ENCODE peak calls at places on chromosomes 3 and 15, in nine cellular contexts. One of them, this sample, is unnamed.

GRCh38 chr3:25820372-25820771 is 30.5 kb downstream of the OXSM start:
- DNase-seq in vagina: no peak
- DNase-seq in SK-N-SH: no peak
- DNase-seq in stimulated activated CD8-positive, alpha-beta memory T cell treated with anti-CD3 and anti-CD28 coated beads, Interleukin-12 subunit alpha, Interleukin-12 subunit beta, amount 100 ng/mL, for 4 hours: no peak
- DNase-seq in putamen: peak
- DNase-seq in CD8-positive, alpha-beta T cell: no peak
- DNase-seq in GM20000: no peak
- DNase-seq in breast epithelium: no peak
- DNase-seq in activated CD8-positive, alpha-beta memory T cell treated with anti-CD3 and anti-CD28 coated beads, Interleukin-2, amount 50 U/mL, for 48 hours: no peak
- DNase-seq in this sample: no peak

GRCh38 chr3:193885832-193886231 is 250.1 kb upstream of the HES1 start:
- DNase-seq in vagina: no peak
- DNase-seq in SK-N-SH: no peak
- DNase-seq in stimulated activated CD8-positive, alpha-beta memory T cell treated with anti-CD3 and anti-CD28 coated beads, Interleukin-12 subunit alpha, Interleukin-12 subunit beta, amount 100 ng/mL, for 4 hours: no peak
- DNase-seq in putamen: no peak
- DNase-seq in CD8-positive, alpha-beta T cell: no peak
- DNase-seq in GM20000: no peak
- DNase-seq in breast epithelium: no peak
- DNase-seq in activated CD8-positive, alpha-beta memory T cell treated with anti-CD3 and anti-CD28 coated beads, Interleukin-2, amount 50 U/mL, for 48 hours: no peak
- DNase-seq in this sample: no peak

GRCh38 chr3:60086811-60087210 is 1037.0 kb upstream of the CFAP20DC start:
- DNase-seq in vagina: no peak
- DNase-seq in SK-N-SH: no peak
- DNase-seq in stimulated activated CD8-positive, alpha-beta memory T cell treated with anti-CD3 and anti-CD28 coated beads, Interleukin-12 subunit alpha, Interleukin-12 subunit beta, amount 100 ng/mL, for 4 hours: no peak
- DNase-seq in putamen: peak
- DNase-seq in CD8-positive, alpha-beta T cell: no peak
- DNase-seq in GM20000: peak
- DNase-seq in breast epithelium: no peak
- DNase-seq in activated CD8-positive, alpha-beta memory T cell treated with anti-CD3 and anti-CD28 coated beads, Interleukin-2, amount 50 U/mL, for 48 hours: peak
- DNase-seq in this sample: no peak

GRCh38 chr15:31974154-31974794 is 56.0 kb upstream of the CHRNA7 start:
- DNase-seq in vagina: no peak
- DNase-seq in SK-N-SH: no peak
- DNase-seq in stimulated activated CD8-positive, alpha-beta memory T cell treated with anti-CD3 and anti-CD28 coated beads, Interleukin-12 subunit alpha, Interleukin-12 subunit beta, amount 100 ng/mL, for 4 hours: no peak
- DNase-seq in putamen: no peak
- DNase-seq in CD8-positive, alpha-beta T cell: no peak
- DNase-seq in GM20000: no peak
- DNase-seq in breast epithelium: no peak
- DNase-seq in activated CD8-positive, alpha-beta memory T cell treated with anti-CD3 and anti-CD28 coated beads, Interleukin-2, amount 50 U/mL, for 48 hours: no peak
- DNase-seq in this sample: no peak

GRCh38 chr3:55817177-55817576 is 330.1 kb upstream of the WNT5A start:
- DNase-seq in vagina: no peak
- DNase-seq in SK-N-SH: no peak
- DNase-seq in stimulated activated CD8-positive, alpha-beta memory T cell treated with anti-CD3 and anti-CD28 coated beads, Interleukin-12 subunit alpha, Interleukin-12 subunit beta, amount 100 ng/mL, for 4 hours: no peak
- DNase-seq in putamen: no peak
- DNase-seq in CD8-positive, alpha-beta T cell: no peak
- DNase-seq in GM20000: no peak
- DNase-seq in breast epithelium: no peak
- DNase-seq in activated CD8-positive, alpha-beta memory T cell treated with anti-CD3 and anti-CD28 coated beads, Interleukin-2, amount 50 U/mL, for 48 hours: no peak
- DNase-seq in this sample: no peak

GRCh38 chr3:50167782-50168317 is 12.7 kb downstream of the SEMA3F start:
- DNase-seq in vagina: no peak
- DNase-seq in SK-N-SH: no peak
- DNase-seq in stimulated activated CD8-positive, alpha-beta memory T cell treated with anti-CD3 and anti-CD28 coated beads, Interleukin-12 subunit alpha, Interleukin-12 subunit beta, amount 100 ng/mL, for 4 hours: no peak
- DNase-seq in putamen: no peak
- DNase-seq in CD8-positive, alpha-beta T cell: no peak
- DNase-seq in GM20000: no peak
- DNase-seq in breast epithelium: no peak
- DNase-seq in activated CD8-positive, alpha-beta memory T cell treated with anti-CD3 and anti-CD28 coated beads, Interleukin-2, amount 50 U/mL, for 48 hours: no peak
- DNase-seq in this sample: no peak

GRCh38 chr3:197734667-197735318 is 1.9 kb downstream of the RUBCN start:
- DNase-seq in vagina: no peak
- DNase-seq in SK-N-SH: no peak
- DNase-seq in stimulated activated CD8-positive, alpha-beta memory T cell treated with anti-CD3 and anti-CD28 coated beads, Interleukin-12 subunit alpha, Interleukin-12 subunit beta, amount 100 ng/mL, for 4 hours: no peak
- DNase-seq in putamen: no peak
- DNase-seq in CD8-positive, alpha-beta T cell: no peak
- DNase-seq in GM20000: peak
- DNase-seq in breast epithelium: no peak
- DNase-seq in activated CD8-positive, alpha-beta memory T cell treated with anti-CD3 and anti-CD28 coated beads, Interleukin-2, amount 50 U/mL, for 48 hours: no peak
- DNase-seq in this sample: no peak

GRCh38 chr15:70091649-70092461 is 5.9 kb downstream of the TLE3 start:
- DNase-seq in vagina: no peak
- DNase-seq in SK-N-SH: peak
- DNase-seq in stimulated activated CD8-positive, alpha-beta memory T cell treated with anti-CD3 and anti-CD28 coated beads, Interleukin-12 subunit alpha, Interleukin-12 subunit beta, amount 100 ng/mL, for 4 hours: no peak
- DNase-seq in putamen: no peak
- DNase-seq in CD8-positive, alpha-beta T cell: no peak
- DNase-seq in GM20000: no peak
- DNase-seq in breast epithelium: no peak
- DNase-seq in activated CD8-positive, alpha-beta memory T cell treated with anti-CD3 and anti-CD28 coated beads, Interleukin-2, amount 50 U/mL, for 48 hours: no peak
- DNase-seq in this sample: no peak

GRCh38 chr3:76753599-76753998 is 286.3 kb upstream of the ROBO2 start:
- DNase-seq in vagina: no peak
- DNase-seq in SK-N-SH: no peak
- DNase-seq in stimulated activated CD8-positive, alpha-beta memory T cell treated with anti-CD3 and anti-CD28 coated beads, Interleukin-12 subunit alpha, Interleukin-12 subunit beta, amount 100 ng/mL, for 4 hours: no peak
- DNase-seq in putamen: no peak
- DNase-seq in CD8-positive, alpha-beta T cell: no peak
- DNase-seq in GM20000: no peak
- DNase-seq in breast epithelium: no peak
- DNase-seq in activated CD8-positive, alpha-beta memory T cell treated with anti-CD3 and anti-CD28 coated beads, Interleukin-2, amount 50 U/mL, for 48 hours: no peak
- DNase-seq in this sample: no peak

GRCh38 chr3:184598220-184598927 is 36.8 kb downstream of the EPHB3 start:
- DNase-seq in vagina: no peak
- DNase-seq in SK-N-SH: peak
- DNase-seq in stimulated activated CD8-positive, alpha-beta memory T cell treated with anti-CD3 and anti-CD28 coated beads, Interleukin-12 subunit alpha, Interleukin-12 subunit beta, amount 100 ng/mL, for 4 hours: no peak
- DNase-seq in putamen: no peak
- DNase-seq in CD8-positive, alpha-beta T cell: no peak
- DNase-seq in GM20000: no peak
- DNase-seq in breast epithelium: no peak
- DNase-seq in activated CD8-positive, alpha-beta memory T cell treated with anti-CD3 and anti-CD28 coated beads, Interleukin-2, amount 50 U/mL, for 48 hours: no peak
- DNase-seq in this sample: no peak

GRCh38 chr3:50157821-50158556 is 2.9 kb downstream of the SEMA3F start:
- DNase-seq in vagina: no peak
- DNase-seq in SK-N-SH: no peak
- DNase-seq in stimulated activated CD8-positive, alpha-beta memory T cell treated with anti-CD3 and anti-CD28 coated beads, Interleukin-12 subunit alpha, Interleukin-12 subunit beta, amount 100 ng/mL, for 4 hours: no peak
- DNase-seq in putamen: no peak
- DNase-seq in CD8-positive, alpha-beta T cell: no peak
- DNase-seq in GM20000: no peak
- DNase-seq in breast epithelium: peak
- DNase-seq in activated CD8-positive, alpha-beta memory T cell treated with anti-CD3 and anti-CD28 coated beads, Interleukin-2, amount 50 U/mL, for 48 hours: no peak
- DNase-seq in this sample: no peak

GRCh38 chr3:126555795-126556636 is 2.7 kb downstream of the C3orf22 start:
- DNase-seq in vagina: peak
- DNase-seq in SK-N-SH: no peak
- DNase-seq in stimulated activated CD8-positive, alpha-beta memory T cell treated with anti-CD3 and anti-CD28 coated beads, Interleukin-12 subunit alpha, Interleukin-12 subunit beta, amount 100 ng/mL, for 4 hours: no peak
- DNase-seq in putamen: no peak
- DNase-seq in CD8-positive, alpha-beta T cell: no peak
- DNase-seq in GM20000: no peak
- DNase-seq in breast epithelium: peak
- DNase-seq in activated CD8-positive, alpha-beta memory T cell treated with anti-CD3 and anti-CD28 coated beads, Interleukin-2, amount 50 U/mL, for 48 hours: no peak
- DNase-seq in this sample: no peak

GRCh38 chr3:138328341-138328740 is 1.3 kb downstream of the NME9 start:
- DNase-seq in vagina: no peak
- DNase-seq in SK-N-SH: peak
- DNase-seq in stimulated activated CD8-positive, alpha-beta memory T cell treated with anti-CD3 and anti-CD28 coated beads, Interleukin-12 subunit alpha, Interleukin-12 subunit beta, amount 100 ng/mL, for 4 hours: no peak
- DNase-seq in putamen: no peak
- DNase-seq in CD8-positive, alpha-beta T cell: no peak
- DNase-seq in GM20000: no peak
- DNase-seq in breast epithelium: no peak
- DNase-seq in activated CD8-positive, alpha-beta memory T cell treated with anti-CD3 and anti-CD28 coated beads, Interleukin-2, amount 50 U/mL, for 48 hours: no peak
- DNase-seq in this sample: no peak

GRCh38 chr3:145266368-145266767 is 894.6 kb downstream of the PLOD2 start:
- DNase-seq in vagina: no peak
- DNase-seq in SK-N-SH: no peak
- DNase-seq in stimulated activated CD8-positive, alpha-beta memory T cell treated with anti-CD3 and anti-CD28 coated beads, Interleukin-12 subunit alpha, Interleukin-12 subunit beta, amount 100 ng/mL, for 4 hours: no peak
- DNase-seq in putamen: no peak
- DNase-seq in CD8-positive, alpha-beta T cell: no peak
- DNase-seq in GM20000: no peak
- DNase-seq in breast epithelium: no peak
- DNase-seq in activated CD8-positive, alpha-beta memory T cell treated with anti-CD3 and anti-CD28 coated beads, Interleukin-2, amount 50 U/mL, for 48 hours: no peak
- DNase-seq in this sample: no peak

GRCh38 chr3:112424394-112424793 is 74.9 kb downstream of the BTLA start:
- DNase-seq in vagina: no peak
- DNase-seq in SK-N-SH: no peak
- DNase-seq in stimulated activated CD8-positive, alpha-beta memory T cell treated with anti-CD3 and anti-CD28 coated beads, Interleukin-12 subunit alpha, Interleukin-12 subunit beta, amount 100 ng/mL, for 4 hours: no peak
- DNase-seq in putamen: no peak
- DNase-seq in CD8-positive, alpha-beta T cell: no peak
- DNase-seq in GM20000: no peak
- DNase-seq in breast epithelium: no peak
- DNase-seq in activated CD8-positive, alpha-beta memory T cell treated with anti-CD3 and anti-CD28 coated beads, Interleukin-2, amount 50 U/mL, for 48 hours: no peak
- DNase-seq in this sample: no peak

GRCh38 chr15:83106994-83107840 is at the start of gene TM6SF1:
- DNase-seq in vagina: no peak
- DNase-seq in SK-N-SH: peak
- DNase-seq in stimulated activated CD8-positive, alpha-beta memory T cell treated with anti-CD3 and anti-CD28 coated beads, Interleukin-12 subunit alpha, Interleukin-12 subunit beta, amount 100 ng/mL, for 4 hours: no peak
- DNase-seq in putamen: no peak
- DNase-seq in CD8-positive, alpha-beta T cell: no peak
- DNase-seq in GM20000: peak
- DNase-seq in breast epithelium: no peak
- DNase-seq in activated CD8-positive, alpha-beta memory T cell treated with anti-CD3 and anti-CD28 coated beads, Interleukin-2, amount 50 U/mL, for 48 hours: peak
- DNase-seq in this sample: no peak

This sample was measured in CD14-positive monocyte.